ENCODE peak calls at places on chromosomes 7 and 10, in seven cellular contexts. M, W, X, V, S, J and N are unnamed samples.

GRCh38 chr10:53209941-53210611 is 437.5 kb upstream of the MBL2 start:
- DNase-seq in S (peak; percentile 33), M (peak; percentile 39), W (no peak), V (no peak), J (no peak), X (no peak), N (no peak)

GRCh38 chr10:62250594-62251198 is 17.9 kb downstream of the RTKN2 start:
- DNase-seq in X (no peak), V (no peak), W (no peak), S (peak; percentile 83), M (peak; percentile 98), J (no peak), N (no peak)

GRCh38 chr7:22204312-22204711 is 152.6 kb downstream of the RAPGEF5 start:
- DNase-seq in S (no peak), V (no peak), X (no peak), W (no peak), M (no peak), J (no peak), N (no peak)

GRCh38 chr10:77381750-77382149 is 255.9 kb downstream of the KCNMA1 start:
- DNase-seq in M (no peak), V (no peak), X (no peak), W (no peak), J (no peak), S (no peak), N (no peak)

GRCh38 chr7:12244129-12244528 is 33.0 kb downstream of the TMEM106B start:
- DNase-seq in M (no peak), X (peak; percentile 38), V (no peak), S (no peak), J (no peak), W (no peak), N (no peak)

GRCh38 chr10:94735197-94735596 is 27.3 kb upstream of the CYP2C19 start:
- DNase-seq in V (no peak), J (no peak), W (no peak), M (no peak), X (no peak), S (no peak), N (no peak)

GRCh38 chr7:5755704-5756131 is 25.7 kb downstream of the RNF216 start:
- DNase-seq in S (no peak), M (no peak), J (no peak), X (no peak), W (no peak), V (no peak), N (no peak)

GRCh38 chr10:6401562-6402348 is 178.3 kb downstream of the PRKCQ start:
- DNase-seq in M (peak; percentile 82), V (peak; percentile 90), S (peak; percentile 77), W (no peak), X (peak; percentile 84), J (peak; percentile 69), N (peak; percentile 32)

GRCh38 chr7:148575640-148576411 is 14.7 kb upstream of the C7orf33 start:
- DNase-seq in M (peak; percentile 42), V (peak; percentile 77), J (peak; percentile 67), S (no peak), X (peak; percentile 76), W (no peak), N (no peak)

GRCh38 chr7:5382281-5383041 is 41.2 kb downstream of the TNRC18 start:
- DNase-seq in X (no peak), M (no peak), J (no peak), S (no peak), W (no peak), V (peak; percentile 58), N (no peak)

GRCh38 chr10:86753056-86753455 is 3.4 kb upstream of the BMPR1A start:
- DNase-seq in V (no peak), W (no peak), J (no peak), X (no peak), S (no peak), M (no peak), N (no peak)

GRCh38 chr7:149790146-149790548 is 16.8 kb upstream of the ZNF467 start:
- DNase-seq in X (peak; percentile 54), M (no peak), V (no peak), S (no peak), J (peak; percentile 20), W (no peak), N (no peak)

GRCh38 chr7:25658375-25658774 is 430.1 kb upstream of the NPVF start:
- DNase-seq in X (no peak), M (no peak), S (no peak), W (no peak), V (no peak), J (no peak), N (no peak)

GRCh38 chr10:42952931-42953683 is 123.8 kb upstream of the RET start:
- DNase-seq in M (no peak), S (no peak), W (no peak), V (no peak), J (no peak), X (peak; percentile 6), N (no peak)

GRCh38 chr10:15775513-15775912 is 55.8 kb upstream of the ITGA8 start:
- DNase-seq in W (no peak), V (no peak), X (no peak), S (peak; percentile 38), M (peak; percentile 16), J (no peak), N (peak; percentile 74)

GRCh38 chr7:114148779-114149178 is 230.0 kb upstream of the PPP1R3A start:
- DNase-seq in W (no peak), X (no peak), J (no peak), M (no peak), V (no peak), S (no peak), N (no peak)

GRCh38 chr10:132519382-132520146 is 18.0 kb upstream of the INPP5A start:
- DNase-seq in S (no peak), V (no peak), X (peak; percentile 32), J (no peak), W (no peak), M (no peak), N (peak; percentile 67)

GRCh38 chr10:114987995-114988394 is 50.0 kb downstream of the TRUB1 start:
- DNase-seq in J (no peak), W (no peak), M (peak; percentile 2), X (no peak), V (no peak), S (no peak), N (no peak)

GRCh38 chr7:93374345-93374940 is 142.3 kb downstream of the VPS50 start:
- DNase-seq in S (no peak), J (no peak), M (peak; percentile 20), X (no peak), V (no peak), W (no peak), N (no peak)

GRCh38 chr7:3754488-3755365 is 453.7 kb downstream of the SDK1 start:
- DNase-seq in S (no peak), W (no peak), V (peak; percentile 80), J (no peak), X (no peak), M (no peak), N (no peak)

GRCh38 chr10:3773465-3774017 is 11.5 kb downstream of the KLF6 start:
- DNase-seq in S (no peak), M (peak; percentile 61), J (no peak), W (no peak), X (no peak), V (no peak), N (no peak)

GRCh38 chr10:3774018-3774813 is 10.8 kb downstream of the KLF6 start:
- DNase-seq in M (peak; percentile 86), S (no peak), W (no peak), V (no peak), X (no peak), J (peak; percentile 33), N (peak; percentile 66)

GRCh38 chr10:3776796-3777571 is 8.0 kb downstream of the KLF6 start:
- DNase-seq in V (no peak), J (peak; percentile 75), W (no peak), X (no peak), M (peak; percentile 83), S (peak; percentile 96), N (peak; percentile 92)

GRCh38 chr10:3775671-3776551 is 9.1 kb downstream of the KLF6 start:
- DNase-seq in M (peak; percentile 75), S (peak; percentile 71), V (no peak), W (no peak), X (no peak), J (peak; percentile 41), N (peak; percentile 74)

DNA sequence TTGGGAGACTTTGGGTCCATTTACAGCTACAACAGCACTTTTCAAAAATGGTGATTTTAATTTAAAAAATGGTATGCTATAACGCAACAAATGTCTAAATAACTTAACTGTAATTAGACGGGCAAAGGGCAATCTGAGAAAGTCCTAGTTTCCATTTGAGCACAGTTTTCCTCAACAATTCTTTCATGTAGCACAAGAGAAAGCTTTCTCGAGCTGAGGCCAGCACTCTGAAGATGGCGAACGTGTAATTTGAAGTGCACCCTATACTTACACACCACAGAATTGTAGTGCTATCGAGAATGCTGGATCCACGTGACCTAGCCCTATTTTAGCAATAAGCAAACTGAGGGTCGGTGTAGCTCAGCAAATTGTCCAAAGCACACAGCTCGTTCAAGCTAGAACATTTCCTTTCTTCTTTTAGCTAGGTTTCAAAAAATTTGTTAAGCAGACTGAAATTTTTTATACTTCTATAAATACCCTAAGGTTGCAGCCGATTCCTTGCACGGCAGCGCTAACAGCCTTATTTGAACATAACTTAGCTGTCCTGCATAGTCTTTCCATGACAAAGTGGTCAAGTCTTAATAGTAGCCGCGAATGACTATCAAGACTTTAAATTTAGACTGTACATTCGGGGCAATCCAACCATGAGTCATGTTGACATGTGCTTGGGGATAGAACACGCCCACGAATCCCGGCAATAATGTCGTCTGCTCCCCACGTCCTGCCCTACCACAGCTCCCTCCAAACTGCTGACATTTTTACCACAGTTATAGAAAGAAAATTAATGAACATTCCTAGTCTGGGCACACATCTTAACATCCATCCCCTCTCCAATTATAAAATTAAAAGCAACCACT is 10.0 kb downstream of the KLF6 start:
- DNase-seq in S (no peak), M (peak; percentile 86), V (no peak), J (peak; percentile 37), W (no peak), X (no peak), N (peak; percentile 58)
- H3K4me3 ChIP-seq in S (no peak overlapping the region), M (no peak overlapping the region), V (no peak overlapping the region), J (no peak overlapping the region), W (no peak overlapping the region), X (no peak overlapping the region), N (no peak overlapping the region)

DNA sequence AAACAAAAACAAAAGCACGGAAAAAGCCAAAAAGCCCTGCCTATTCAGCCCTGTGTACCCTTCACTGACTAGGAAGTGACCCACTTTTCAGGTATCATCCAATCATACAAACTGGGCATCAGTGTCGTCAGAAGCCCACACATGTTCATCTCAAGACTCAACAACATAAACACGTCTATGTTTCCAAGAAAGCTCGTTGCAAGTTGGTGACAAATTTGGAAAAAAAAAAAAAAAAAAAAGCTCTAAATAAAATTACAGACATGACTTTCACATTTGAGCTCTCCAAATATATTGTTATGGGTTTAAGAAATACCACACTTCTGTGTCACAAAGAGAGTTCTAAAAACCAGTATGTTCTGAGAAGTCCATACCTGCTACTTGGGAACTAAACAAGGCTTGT is 204.7 kb upstream of the KLF14 start:
- DNase-seq in J (peak; percentile 73), M (no peak), W (no peak), V (no peak), X (no peak), S (no peak), N (no peak)
- H3K27ac ChIP-seq in J (peak overlapping the region; percentile 77), M (no peak overlapping the region), W (peak overlapping the region; percentile 91), V (peak overlapping the region; percentile 5), X (no peak overlapping the region), S (peak overlapping the region; percentile 18), N (no peak overlapping the region)

GRCh38 chr7:27194641-27195379 is 5.1 kb downstream of the HOXA13 start:
- DNase-seq in M (no peak), S (no peak), J (no peak), X (no peak), W (no peak), V (no peak), N (no peak)
- H3K4me3 ChIP-seq in M (no peak overlapping the region), S (no peak overlapping the region), J (no peak overlapping the region), X (no peak overlapping the region), W (no peak overlapping the region), V (no peak overlapping the region), N (no peak overlapping the region)

GRCh38 chr10:29630205-29631048 is 4.3 kb downstream of the SVIL start:
- DNase-seq in W (no peak), J (no peak), M (peak; percentile 93), S (peak; percentile 98), X (no peak), V (no peak), N (no peak)
- H3K27ac ChIP-seq in W (peak overlapping the region; percentile 87), J (no peak overlapping the region), M (peak overlapping the region; percentile 42), S (peak overlapping the region; percentile 98), X (no peak overlapping the region), V (no peak overlapping the region), N (peak overlapping the region; percentile 91)